ENCODE peak calls at places on chromosomes 16 and 17, in ten cellular contexts. Q is heart right ventricle, B is A549, E is endodermal cell, A is GM23338, R is esophagus squamous epithelium, D is IMR-90, V is psoas muscle, U is mucosa of descending colon, G is breast epithelium. M is an unnamed sample. For H3K4me1, the result is how much of the 10 kb centered on the place peaks cover.

GRCh38 chr17:1746975-1747543 is 4.4 kb downstream of the SERPINF2 start:
- DNase-seq in Q (no peak), B (no peak), E (peak), A (peak), R (no peak), D (no peak), V (no peak), U (peak), G (peak), M (no peak)

GRCh38 chr16:21116148-21116693 is 34.4 kb downstream of the DNAH3 start:
- DNase-seq in Q (no peak), B (no peak), E (peak), A (peak), R (no peak), D (no peak), V (no peak), U (no peak), G (no peak), M (no peak)

GRCh38 chr17:11598274-11599221 is at the start of gene DNAH9:
- DNase-seq in Q (peak), B (peak), E (peak), A (peak), R (peak), D (no peak), V (peak), U (peak), G (peak), M (peak)

GRCh38 chr17:39979021-39979660 is 1.5 kb upstream of the PSMD3 start:
- DNase-seq in Q (no peak), B (peak), E (no peak), A (no peak), R (no peak), D (peak), V (no peak), U (no peak), G (no peak), M (no peak)

GRCh38 chr17:82399601-82400101 is 18.5 kb upstream of the HEXD start:
- DNase-seq in Q (no peak), B (no peak), E (no peak), A (no peak), R (no peak), D (no peak), V (peak), U (no peak), G (no peak), M (no peak)

GRCh38 chr16:20904507-20905079 is 4.0 kb downstream of the LYRM1 start:
- DNase-seq in Q (no peak), B (no peak), E (no peak), A (no peak), R (no peak), D (peak), V (no peak), U (no peak), G (no peak), M (peak)

GRCh38 chr16:1300664-1301476 is 8.6 kb upstream of the UBE2I start:
- DNase-seq in Q (peak), B (peak), E (peak), A (peak), R (no peak), D (peak), V (peak), U (peak), G (peak), M (no peak)

GRCh38 chr17:57832711-57833596 is 16.9 kb downstream of the MRPS23 start:
- DNase-seq in Q (peak), B (peak), E (peak), A (peak), R (no peak), D (peak), V (peak), U (peak), G (peak), M (peak)

GRCh38 chr16:4404247-4404966 is 12.0 kb downstream of the CORO7 start:
- DNase-seq in Q (no peak), B (peak), E (peak), A (peak), R (no peak), D (no peak), V (peak), U (peak), G (no peak), M (peak)

GRCh38 chr17:15946611-15947120 is 1.7 kb downstream of the ADORA2B start:
- DNase-seq in Q (no peak), B (no peak), E (no peak), A (no peak), R (no peak), D (no peak), V (no peak), U (peak), G (no peak), M (no peak)

GRCh38 chr16:67163903-67164558 is 514 bp upstream of the HSF4 start:
- DNase-seq in Q (no peak), B (no peak), E (peak), A (peak), R (no peak), D (no peak), V (no peak), U (no peak), G (no peak), M (no peak)

GRCh38 chr16:26735521-26735920 is 331.2 kb upstream of the C16orf82 start:
- DNase-seq in Q (no peak), B (no peak), E (no peak), A (no peak), R (no peak), D (no peak), V (no peak), U (no peak), G (no peak), M (no peak)

GRCh38 chr17:63524051-63524450 is 893 bp downstream of the KCNH6 start:
- DNase-seq in Q (no peak), B (no peak), E (no peak), A (no peak), R (no peak), D (no peak), V (no peak), U (no peak), G (no peak), M (no peak)

GRCh38 chr16:57699481-57699880 is 4.9 kb downstream of the DRC7 start:
- DNase-seq in Q (no peak), B (no peak), E (no peak), A (no peak), R (no peak), D (no peak), V (no peak), U (no peak), G (no peak), M (no peak)

GRCh38 chr16:66171578-66171977 is 194.9 kb upstream of the CDH5 start:
- DNase-seq in Q (no peak), B (no peak), E (peak), A (no peak), R (no peak), D (no peak), V (no peak), U (no peak), G (no peak), M (no peak)

GRCh38 chr16:74627506-74628220 is 20.7 kb upstream of the GLG1 start:
- DNase-seq in Q (no peak), B (no peak), E (no peak), A (no peak), R (no peak), D (peak), V (no peak), U (no peak), G (no peak), M (no peak)

GRCh38 chr17:29176500-29177351 is 3.5 kb downstream of the MYO18A start:
- DNase-seq in Q (peak), B (peak), E (peak), A (peak), R (no peak), D (peak), V (peak), U (peak), G (no peak), M (peak)

GRCh38 chr16:54936979-54937672 is 6.5 kb downstream of the IRX5 start:
- DNase-seq in Q (peak), B (peak), E (peak), A (peak), R (no peak), D (no peak), V (peak), U (no peak), G (peak), M (no peak)

GRCh38 chr17:28367641-28368305 is 2.3 kb downstream of the VTN start:
- DNase-seq in Q (no peak), B (no peak), E (no peak), A (no peak), R (no peak), D (no peak), V (no peak), U (no peak), G (no peak), M (no peak)

GRCh38 chr16:84411768-84412167 is 43.4 kb downstream of the ATP2C2 start:
- DNase-seq in Q (no peak), B (no peak), E (no peak), A (no peak), R (no peak), D (no peak), V (no peak), U (no peak), G (no peak), M (no peak)

GRCh38 chr16:88527186-88527936 is 42.8 kb upstream of the ZC3H18 start:
- DNase-seq in Q (peak), B (peak), E (peak), A (peak), R (no peak), D (peak), V (peak), U (peak), G (peak), M (peak)

GRCh38 chr16:30459456-30459855 is 13.1 kb upstream of the ITGAL start:
- DNase-seq in Q (no peak), B (no peak), E (no peak), A (no peak), R (no peak), D (no peak), V (no peak), U (no peak), G (no peak), M (no peak)

GRCh38 chr17:61904094-61904710 is 23.6 kb downstream of the INTS2 start:
- DNase-seq in Q (no peak), B (no peak), E (no peak), A (no peak), R (no peak), D (no peak), V (no peak), U (peak), G (no peak), M (no peak)

GRCh38 chr17:18988546-18989173 is 15.9 kb downstream of the FAM83G start:
- DNase-seq in Q (no peak), B (peak), E (no peak), A (no peak), R (no peak), D (no peak), V (no peak), U (peak), G (no peak), M (peak)

GRCh38 chr16:66304961-66305360 is 61.5 kb upstream of the CDH5 start:
- DNase-seq in Q (no peak), B (no peak), E (peak), A (no peak), R (no peak), D (no peak), V (no peak), U (no peak), G (peak), M (no peak)

GRCh38 chr17:48014603-48015037 is 23.0 kb downstream of the COPZ2 start:
- DNase-seq in Q (no peak), B (no peak), E (no peak), A (no peak), R (no peak), D (no peak), V (no peak), U (no peak), G (no peak), M (no peak)

GRCh38 chr17:76524598-76525512 is 12.7 kb downstream of the CYGB start:
- DNase-seq in Q (peak), B (peak), E (no peak), A (no peak), R (no peak), D (peak), V (peak), U (peak), G (peak), M (no peak)

DNA sequence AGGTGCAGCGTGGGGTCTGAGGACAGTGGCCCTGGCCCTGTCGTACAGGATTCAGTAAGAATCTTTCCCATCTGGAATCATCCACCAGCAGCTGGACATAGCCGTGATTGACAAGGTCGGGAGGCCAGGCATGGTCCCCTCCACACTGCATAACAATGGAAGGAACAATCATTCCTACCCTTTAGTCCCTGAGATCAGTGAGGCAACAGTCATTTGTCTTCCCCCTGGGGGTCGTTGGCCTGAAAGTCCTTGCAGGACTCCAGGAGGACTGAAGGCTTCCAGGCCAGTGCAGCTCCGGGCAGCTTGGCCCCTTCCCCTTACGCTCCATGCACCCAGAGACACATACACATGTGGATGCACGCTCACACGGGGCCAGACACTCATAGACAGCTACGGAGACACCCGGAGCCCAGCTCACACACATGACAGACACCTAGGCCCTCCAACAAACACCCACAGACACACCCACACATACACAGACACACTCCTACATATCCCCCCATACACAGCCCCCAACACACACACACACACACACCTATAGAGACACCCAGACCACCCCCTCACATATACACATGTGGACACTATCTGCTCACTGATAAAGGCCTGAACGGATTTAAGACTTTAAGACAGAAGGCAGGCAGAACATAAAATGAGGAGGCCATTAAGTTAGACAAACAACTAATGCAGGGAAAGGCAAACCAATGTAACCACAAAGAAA is 42.9 kb downstream of the LITAF start:
- DNase-seq in Q (no peak), B (no peak), E (no peak), A (peak), R (no peak), D (no peak), V (no peak), U (no peak), G (no peak), M (no peak)
- TF ChIP-seq CTCF in Q (no peak), B (no peak), E (no peak), A (no peak), R (no peak), D (no peak), V (no peak), U (no peak), G (no peak), M (no peak)

DNA sequence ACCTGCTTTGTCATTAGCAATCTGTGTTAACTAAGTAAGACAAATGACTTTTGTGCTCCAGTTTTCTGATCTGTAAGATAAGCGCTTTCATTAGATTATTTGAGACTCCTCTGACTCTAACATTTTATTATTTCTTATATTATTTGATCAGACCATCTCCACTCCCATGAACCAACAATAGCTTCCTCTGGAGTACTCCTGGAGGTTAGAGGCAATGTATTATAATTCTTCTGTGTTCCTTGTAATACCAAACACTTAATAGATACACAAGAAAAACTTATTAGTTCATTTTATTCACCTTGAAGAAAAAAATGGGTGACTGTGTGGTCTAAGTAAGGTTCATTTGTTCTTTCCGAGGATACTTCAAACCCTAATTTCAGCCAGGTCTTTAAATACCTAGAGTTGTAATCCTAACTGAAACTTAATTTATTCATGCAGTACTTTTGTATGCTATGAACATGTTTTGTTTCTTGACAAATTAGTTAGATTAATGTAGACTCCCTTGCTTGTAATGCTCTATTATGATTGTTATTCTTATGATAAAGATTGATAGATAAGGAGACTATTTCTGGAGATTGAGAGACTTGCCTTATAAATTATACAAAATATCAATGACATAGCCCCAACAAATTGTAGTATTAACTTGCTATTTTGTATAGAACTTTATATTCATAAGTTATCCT is 53.9 kb downstream of the NQO1 start:
- DNase-seq in Q (no peak), B (no peak), E (no peak), A (no peak), R (no peak), D (no peak), V (no peak), U (no peak), G (no peak), M (no peak)
- H3K4me1 ChIP-seq in Q (under half), B (under half), E (under half), A (under half), R (under half), D (under half), V (under half), U (under half), G (under half), M (half or more)

DNA sequence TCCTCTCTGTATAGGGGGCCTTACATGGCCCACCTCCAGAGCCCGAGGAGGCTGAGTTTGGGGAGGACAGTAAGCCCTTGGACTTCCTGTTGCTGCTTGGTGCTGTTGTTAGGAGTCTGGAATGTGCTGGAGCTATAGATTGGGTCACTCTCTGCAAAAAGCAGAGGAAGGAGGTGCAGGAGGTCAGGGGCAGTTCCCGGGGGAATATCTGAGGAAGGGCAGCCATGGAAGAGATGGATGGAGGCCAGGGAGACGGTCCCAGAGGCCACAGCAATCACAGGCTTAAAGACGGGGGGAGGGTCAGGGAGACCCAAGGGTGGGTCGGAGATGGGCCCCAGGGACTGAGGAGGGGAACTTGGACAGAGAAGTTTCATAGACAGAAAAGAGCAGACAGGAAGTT is 23.0 kb upstream of the CBX4 start:
- DNase-seq in Q (peak), B (no peak), E (no peak), A (no peak), R (no peak), D (no peak), V (no peak), U (no peak), G (no peak), M (no peak)
- TF ChIP-seq CTCF in Q (no peak), B (no peak), E (no peak), A (no peak), R (no peak), D (no peak), V (no peak), U (no peak), G (no peak), M (no peak)

DNA sequence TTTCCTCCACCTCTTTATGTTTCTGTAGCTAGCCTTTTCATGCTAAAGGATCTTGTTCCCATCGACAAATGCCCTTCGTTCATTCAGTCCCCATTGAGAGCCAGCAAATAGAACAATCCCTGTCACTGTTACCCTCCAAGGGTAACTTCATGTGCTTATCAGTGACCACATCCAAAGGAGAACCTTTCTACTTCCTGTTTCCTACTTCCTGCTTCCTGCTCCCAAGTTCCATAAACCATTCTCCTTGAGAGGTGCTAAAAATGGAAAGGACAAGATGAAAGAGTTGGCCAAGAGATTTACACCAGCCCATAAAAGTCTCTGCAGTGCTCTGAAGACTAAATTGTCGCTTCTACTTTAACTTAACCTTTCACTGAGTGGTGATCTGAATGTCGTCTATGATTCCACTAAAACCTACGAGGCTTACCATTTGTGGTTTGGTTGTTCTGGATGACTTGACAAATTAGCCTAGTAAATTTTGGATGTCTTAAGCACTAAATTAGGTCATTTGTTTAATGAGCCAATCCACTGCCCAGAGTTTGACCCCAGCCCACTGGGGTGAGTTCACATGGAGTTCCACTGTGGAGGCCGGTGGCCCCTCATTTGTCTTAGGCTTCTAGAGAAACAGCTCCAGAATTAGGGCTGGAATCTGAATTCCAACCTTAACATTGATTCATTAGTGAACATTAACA is 333.1 kb downstream of the FOXL1 start:
- DNase-seq in Q (no peak), B (no peak), E (no peak), A (no peak), R (no peak), D (no peak), V (no peak), U (no peak), G (no peak), M (no peak)
- H3K4me1 ChIP-seq in Q (under half), B (under half), E (under half), A (under half), R (under half), D (under half), V (under half), U (under half), G (under half), M (under half)

DNA sequence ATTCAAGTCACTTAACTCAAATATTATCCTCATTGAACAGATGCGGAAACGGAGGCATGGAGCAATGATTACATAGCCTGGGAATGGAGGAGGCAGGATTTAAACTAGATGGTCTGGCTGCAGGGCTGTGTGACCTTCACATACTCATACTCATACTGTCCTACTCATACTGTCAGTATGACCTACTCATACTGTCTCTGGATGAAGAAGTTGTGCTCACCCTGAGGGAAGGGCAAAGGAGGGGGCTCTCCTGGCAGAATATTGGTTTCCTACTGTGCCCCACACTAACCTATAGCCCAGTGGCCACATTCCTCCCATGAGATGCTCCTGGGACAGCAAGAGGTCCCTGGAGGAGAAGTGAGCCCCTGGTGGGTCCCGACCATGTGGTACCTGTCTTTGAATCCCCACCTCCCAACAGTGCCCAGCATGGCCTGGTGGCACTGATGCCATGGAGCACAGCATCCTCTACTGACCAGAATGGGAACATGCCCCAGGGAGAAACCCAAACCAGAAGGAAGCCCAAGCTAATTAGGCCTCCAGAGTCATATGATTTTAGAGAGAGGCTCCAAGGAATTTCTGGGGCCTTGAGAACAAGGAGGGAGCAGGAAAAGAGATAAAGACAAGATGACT is 197.3 kb upstream of the SDK2 start:
- DNase-seq in Q (no peak), B (peak), E (peak), A (peak), R (no peak), D (no peak), V (peak), U (peak), G (no peak), M (peak)
- TF ChIP-seq CTCF in Q (peak), B (peak), E (peak), A (peak), R (no peak), D (no peak), V (peak), U (peak), G (no peak), M (peak)